ENCODE peak calls at places on chromosome 12, in eight cellular contexts. One of them, this sample, is unnamed.

GRCh38 chr12:66861157-66861750 is 182.4 kb upstream of the GRIP1 start:
- DNase-seq in colonic mucosa: peak; percentile 58
- DNase-seq in choroid plexus epithelial cell: peak; percentile 76
- DNase-seq in lower leg skin: peak; percentile 87
- DNase-seq in heart left ventricle: peak; percentile 17
- DNase-seq in GM23338: peak; percentile 67
- DNase-seq in right lobe of liver: peak; percentile 50
- DNase-seq in CD8-positive, alpha-beta T cell: peak; percentile 68
- DNase-seq in this sample: no peak

GRCh38 chr12:106705971-106706370 is 68.5 kb upstream of the RIC8B start:
- DNase-seq in colonic mucosa: no peak
- DNase-seq in choroid plexus epithelial cell: no peak
- DNase-seq in lower leg skin: peak; percentile 50
- DNase-seq in heart left ventricle: no peak
- DNase-seq in GM23338: no peak
- DNase-seq in right lobe of liver: no peak
- DNase-seq in CD8-positive, alpha-beta T cell: no peak
- DNase-seq in this sample: no peak

GRCh38 chr12:90546511-90546910 is 408.5 kb downstream of the CCER1 start:
- DNase-seq in colonic mucosa: no peak
- DNase-seq in choroid plexus epithelial cell: no peak
- DNase-seq in lower leg skin: no peak
- DNase-seq in heart left ventricle: no peak
- DNase-seq in GM23338: no peak
- DNase-seq in right lobe of liver: no peak
- DNase-seq in CD8-positive, alpha-beta T cell: no peak
- DNase-seq in this sample: no peak

GRCh38 chr12:113232787-113233585 is 11.7 kb downstream of the TPCN1 start:
- DNase-seq in colonic mucosa: no peak
- DNase-seq in choroid plexus epithelial cell: peak; percentile 73
- DNase-seq in lower leg skin: peak; percentile 92
- DNase-seq in heart left ventricle: peak; percentile 65
- DNase-seq in GM23338: peak; percentile 92
- DNase-seq in right lobe of liver: peak; percentile 45
- DNase-seq in CD8-positive, alpha-beta T cell: peak; percentile 76
- DNase-seq in this sample: no peak

GRCh38 chr12:101501410-101502045 is 26.4 kb downstream of the SPIC start:
- DNase-seq in colonic mucosa: peak; percentile 46
- DNase-seq in choroid plexus epithelial cell: peak; percentile 93
- DNase-seq in lower leg skin: no peak
- DNase-seq in heart left ventricle: no peak
- DNase-seq in GM23338: no peak
- DNase-seq in right lobe of liver: no peak
- DNase-seq in CD8-positive, alpha-beta T cell: no peak
- DNase-seq in this sample: no peak

GRCh38 chr12:109054520-109054919 is 2.1 kb downstream of the USP30 start:
- DNase-seq in colonic mucosa: no peak
- DNase-seq in choroid plexus epithelial cell: no peak
- DNase-seq in lower leg skin: no peak
- DNase-seq in heart left ventricle: no peak
- DNase-seq in GM23338: no peak
- DNase-seq in right lobe of liver: no peak
- DNase-seq in CD8-positive, alpha-beta T cell: no peak
- DNase-seq in this sample: no peak

GRCh38 chr12:26691234-26691970 is 141.6 kb downstream of the ITPR2 start:
- DNase-seq in colonic mucosa: no peak
- DNase-seq in choroid plexus epithelial cell: peak; percentile 99
- DNase-seq in lower leg skin: no peak
- DNase-seq in heart left ventricle: no peak
- DNase-seq in GM23338: peak; percentile 79
- DNase-seq in right lobe of liver: no peak
- DNase-seq in CD8-positive, alpha-beta T cell: no peak
- DNase-seq in this sample: no peak

GRCh38 chr12:43029971-43030370 is 440.4 kb upstream of the PRICKLE1 start:
- DNase-seq in colonic mucosa: no peak
- DNase-seq in choroid plexus epithelial cell: peak; percentile 65
- DNase-seq in lower leg skin: no peak
- DNase-seq in heart left ventricle: no peak
- DNase-seq in GM23338: no peak
- DNase-seq in right lobe of liver: no peak
- DNase-seq in CD8-positive, alpha-beta T cell: no peak
- DNase-seq in this sample: no peak

GRCh38 chr12:76549131-76549530 is 10.4 kb downstream of the OSBPL8 start:
- DNase-seq in colonic mucosa: no peak
- DNase-seq in choroid plexus epithelial cell: peak; percentile 13
- DNase-seq in lower leg skin: no peak
- DNase-seq in heart left ventricle: no peak
- DNase-seq in GM23338: no peak
- DNase-seq in right lobe of liver: no peak
- DNase-seq in CD8-positive, alpha-beta T cell: no peak
- DNase-seq in this sample: no peak

GRCh38 chr12:31589582-31589895 is 1.4 kb downstream of the DENND5B start:
- DNase-seq in colonic mucosa: no peak
- DNase-seq in choroid plexus epithelial cell: no peak
- DNase-seq in lower leg skin: no peak
- DNase-seq in heart left ventricle: peak; percentile 72
- DNase-seq in GM23338: peak; percentile 81
- DNase-seq in right lobe of liver: no peak
- DNase-seq in CD8-positive, alpha-beta T cell: no peak
- DNase-seq in this sample: no peak

GRCh38 chr12:106584104-106585064 is 1.6 kb downstream of the RFX4 start:
- DNase-seq in colonic mucosa: no peak
- DNase-seq in choroid plexus epithelial cell: peak; percentile 16
- DNase-seq in lower leg skin: no peak
- DNase-seq in heart left ventricle: no peak
- DNase-seq in GM23338: peak; percentile 55
- DNase-seq in right lobe of liver: no peak
- DNase-seq in CD8-positive, alpha-beta T cell: no peak
- DNase-seq in this sample: no peak

GRCh38 chr12:11695321-11695720 is 45.8 kb downstream of the ETV6 start:
- DNase-seq in colonic mucosa: no peak
- DNase-seq in choroid plexus epithelial cell: no peak
- DNase-seq in lower leg skin: no peak
- DNase-seq in heart left ventricle: no peak
- DNase-seq in GM23338: no peak
- DNase-seq in right lobe of liver: no peak
- DNase-seq in CD8-positive, alpha-beta T cell: no peak
- DNase-seq in this sample: peak; percentile 31

GRCh38 chr12:79267580-79267979 is 403.0 kb downstream of the SYT1 start:
- DNase-seq in colonic mucosa: no peak
- DNase-seq in choroid plexus epithelial cell: no peak
- DNase-seq in lower leg skin: no peak
- DNase-seq in heart left ventricle: no peak
- DNase-seq in GM23338: peak; percentile 16
- DNase-seq in right lobe of liver: no peak
- DNase-seq in CD8-positive, alpha-beta T cell: no peak
- DNase-seq in this sample: no peak

GRCh38 chr12:3222935-3223334 is 145.8 kb downstream of the TSPAN9 start:
- DNase-seq in colonic mucosa: no peak
- DNase-seq in choroid plexus epithelial cell: no peak
- DNase-seq in lower leg skin: no peak
- DNase-seq in heart left ventricle: no peak
- DNase-seq in GM23338: no peak
- DNase-seq in right lobe of liver: no peak
- DNase-seq in CD8-positive, alpha-beta T cell: no peak
- DNase-seq in this sample: no peak

GRCh38 chr12:119208626-119209061 is 29.9 kb downstream of the HSPB8 start:
- DNase-seq in colonic mucosa: peak; percentile 45
- DNase-seq in choroid plexus epithelial cell: peak; percentile 1
- DNase-seq in lower leg skin: peak; percentile 94
- DNase-seq in heart left ventricle: peak; percentile 83
- DNase-seq in GM23338: peak; percentile 47
- DNase-seq in right lobe of liver: no peak
- DNase-seq in CD8-positive, alpha-beta T cell: no peak
- DNase-seq in this sample: peak; percentile 16

GRCh38 chr12:126974779-126975178 is 1292.2 kb upstream of the TMEM132C start:
- DNase-seq in colonic mucosa: no peak
- DNase-seq in choroid plexus epithelial cell: no peak
- DNase-seq in lower leg skin: no peak
- DNase-seq in heart left ventricle: no peak
- DNase-seq in GM23338: peak; percentile 11
- DNase-seq in right lobe of liver: peak; percentile 68
- DNase-seq in CD8-positive, alpha-beta T cell: no peak
- DNase-seq in this sample: no peak
- TF ChIP-seq CTCF in colonic mucosa: no peak
- TF ChIP-seq CTCF in choroid plexus epithelial cell: no peak
- TF ChIP-seq CTCF in lower leg skin: no peak
- TF ChIP-seq CTCF in heart left ventricle: no peak
- TF ChIP-seq CTCF in GM23338: peak; percentile 39
- TF ChIP-seq CTCF in right lobe of liver: peak; percentile 18
- TF ChIP-seq CTCF in CD8-positive, alpha-beta T cell: no peak
- TF ChIP-seq CTCF in this sample: no peak

GRCh38 chr12:16076553-16076952 is 165.4 kb downstream of the DERA start:
- DNase-seq in colonic mucosa: peak; percentile 23
- DNase-seq in choroid plexus epithelial cell: peak; percentile 41
- DNase-seq in lower leg skin: no peak
- DNase-seq in heart left ventricle: no peak
- DNase-seq in GM23338: peak; percentile 78
- DNase-seq in right lobe of liver: no peak
- DNase-seq in CD8-positive, alpha-beta T cell: no peak
- DNase-seq in this sample: no peak
- TF ChIP-seq CTCF in colonic mucosa: peak; percentile 13
- TF ChIP-seq CTCF in choroid plexus epithelial cell: peak; percentile 51
- TF ChIP-seq CTCF in lower leg skin: no peak
- TF ChIP-seq CTCF in heart left ventricle: no peak
- TF ChIP-seq CTCF in GM23338: peak; percentile 95
- TF ChIP-seq CTCF in right lobe of liver: peak; percentile 25
- TF ChIP-seq CTCF in CD8-positive, alpha-beta T cell: no peak
- TF ChIP-seq CTCF in this sample: no peak

GRCh38 chr12:125683748-125684381 is 618.6 kb downstream of the AACS start:
- DNase-seq in colonic mucosa: peak; percentile 23
- DNase-seq in choroid plexus epithelial cell: no peak
- DNase-seq in lower leg skin: no peak
- DNase-seq in heart left ventricle: no peak
- DNase-seq in GM23338: peak; percentile 94
- DNase-seq in right lobe of liver: peak; percentile 83
- DNase-seq in CD8-positive, alpha-beta T cell: no peak
- DNase-seq in this sample: no peak
- TF ChIP-seq CTCF in colonic mucosa: peak; percentile 29
- TF ChIP-seq CTCF in choroid plexus epithelial cell: no peak
- TF ChIP-seq CTCF in lower leg skin: no peak
- TF ChIP-seq CTCF in heart left ventricle: no peak
- TF ChIP-seq CTCF in GM23338: peak; percentile 100
- TF ChIP-seq CTCF in right lobe of liver: peak; percentile 94
- TF ChIP-seq CTCF in CD8-positive, alpha-beta T cell: no peak
- TF ChIP-seq CTCF in this sample: no peak

DNA sequence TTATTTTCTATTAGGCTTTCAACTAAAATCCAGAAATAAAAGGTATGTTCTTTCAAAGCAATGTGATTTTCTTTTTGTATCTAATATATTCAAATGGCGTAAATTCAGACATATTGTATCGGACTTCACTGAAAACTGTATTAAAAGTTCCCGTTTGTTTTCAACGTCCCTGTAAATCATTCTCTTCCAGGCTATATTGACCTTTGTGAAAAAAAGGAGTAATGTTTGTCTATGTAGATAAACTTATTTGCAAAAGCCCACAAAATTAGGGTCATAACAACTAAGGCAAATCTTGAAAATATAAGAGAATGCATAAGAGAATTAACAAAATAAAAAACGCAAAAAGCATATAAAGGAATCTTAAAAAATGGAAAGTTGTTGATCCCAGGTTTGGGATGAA is 1492.4 kb downstream of the AACS start:
- DNase-seq in colonic mucosa: no peak
- DNase-seq in choroid plexus epithelial cell: no peak
- DNase-seq in lower leg skin: no peak
- DNase-seq in heart left ventricle: no peak
- DNase-seq in GM23338: no peak
- DNase-seq in right lobe of liver: no peak
- DNase-seq in CD8-positive, alpha-beta T cell: no peak
- DNase-seq in this sample: no peak
- TF ChIP-seq CTCF in colonic mucosa: no peak
- TF ChIP-seq CTCF in choroid plexus epithelial cell: no peak
- TF ChIP-seq CTCF in lower leg skin: no peak
- TF ChIP-seq CTCF in heart left ventricle: no peak
- TF ChIP-seq CTCF in GM23338: no peak
- TF ChIP-seq CTCF in right lobe of liver: no peak
- TF ChIP-seq CTCF in CD8-positive, alpha-beta T cell: no peak
- TF ChIP-seq CTCF in this sample: no peak

DNA sequence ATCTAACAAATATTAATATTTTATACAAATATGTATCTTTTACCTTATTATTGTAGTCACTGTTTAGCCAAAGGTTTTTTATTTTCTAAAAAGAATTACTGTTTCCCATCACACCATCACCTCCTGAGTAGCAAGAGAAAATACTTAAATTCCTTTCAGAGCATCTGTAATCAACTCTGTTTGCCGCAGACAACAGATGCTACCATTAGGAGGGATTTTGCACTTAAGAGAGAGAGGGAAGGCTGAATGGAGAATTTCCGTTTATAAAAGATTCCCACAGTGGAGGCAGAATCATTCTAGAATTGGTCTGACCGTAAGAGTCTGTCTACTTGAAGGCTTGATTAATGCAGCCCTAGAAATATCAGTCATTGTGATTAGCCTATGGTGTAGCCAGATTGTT is 115.8 kb downstream of the NEDD1 start:
- DNase-seq in colonic mucosa: no peak
- DNase-seq in choroid plexus epithelial cell: no peak
- DNase-seq in lower leg skin: no peak
- DNase-seq in heart left ventricle: no peak
- DNase-seq in GM23338: no peak
- DNase-seq in right lobe of liver: no peak
- DNase-seq in CD8-positive, alpha-beta T cell: no peak
- DNase-seq in this sample: no peak
- TF ChIP-seq CTCF in colonic mucosa: no peak
- TF ChIP-seq CTCF in choroid plexus epithelial cell: no peak
- TF ChIP-seq CTCF in lower leg skin: no peak
- TF ChIP-seq CTCF in heart left ventricle: no peak
- TF ChIP-seq CTCF in GM23338: no peak
- TF ChIP-seq CTCF in right lobe of liver: no peak
- TF ChIP-seq CTCF in CD8-positive, alpha-beta T cell: no peak
- TF ChIP-seq CTCF in this sample: no peak

GRCh38 chr12:126663304-126664094 is 1598.3 kb downstream of the AACS start:
- DNase-seq in colonic mucosa: no peak
- DNase-seq in choroid plexus epithelial cell: peak; percentile 4
- DNase-seq in lower leg skin: no peak
- DNase-seq in heart left ventricle: no peak
- DNase-seq in GM23338: peak; percentile 68
- DNase-seq in right lobe of liver: no peak
- DNase-seq in CD8-positive, alpha-beta T cell: no peak
- DNase-seq in this sample: no peak
- TF ChIP-seq CTCF in colonic mucosa: no peak
- TF ChIP-seq CTCF in choroid plexus epithelial cell: peak; percentile 10
- TF ChIP-seq CTCF in lower leg skin: no peak
- TF ChIP-seq CTCF in heart left ventricle: no peak
- TF ChIP-seq CTCF in GM23338: peak; percentile 73
- TF ChIP-seq CTCF in right lobe of liver: peak; percentile 25
- TF ChIP-seq CTCF in CD8-positive, alpha-beta T cell: no peak
- TF ChIP-seq CTCF in this sample: no peak

DNA sequence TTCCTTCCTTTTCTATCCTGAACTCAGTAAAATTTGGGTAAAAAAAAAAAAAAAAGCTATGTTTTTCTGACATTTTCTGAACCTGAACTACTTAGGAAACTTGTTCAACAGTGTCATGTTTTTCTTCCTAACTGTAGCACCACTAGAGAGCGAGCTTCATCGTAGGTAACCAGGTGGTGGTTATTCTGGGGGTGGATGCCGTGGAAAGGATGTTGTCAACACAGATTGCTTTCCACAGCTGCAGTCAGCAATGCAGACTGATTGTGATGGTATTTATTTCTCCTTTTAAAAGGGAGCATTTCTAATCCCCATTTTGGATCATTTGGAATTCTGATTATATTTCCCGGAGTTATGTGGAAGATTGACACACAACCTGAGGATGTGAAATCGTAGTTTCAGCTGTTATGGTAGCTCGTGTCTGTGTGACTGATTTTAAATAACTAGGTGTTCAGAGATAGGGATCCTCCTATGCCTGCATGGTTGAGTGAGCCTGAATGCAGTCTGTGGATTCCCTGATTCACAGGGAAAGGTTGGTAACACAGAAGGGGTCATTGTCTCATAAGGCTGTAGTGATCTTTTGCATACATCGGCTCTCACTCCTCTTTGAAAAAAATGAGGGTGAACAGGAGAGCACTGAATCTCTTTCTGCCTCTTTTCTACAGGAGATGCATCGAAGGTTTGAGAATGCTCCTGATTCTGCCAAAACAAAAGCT is 113.2 kb downstream of the ERC1 start:
- DNase-seq in colonic mucosa: no peak
- DNase-seq in choroid plexus epithelial cell: no peak
- DNase-seq in lower leg skin: no peak
- DNase-seq in heart left ventricle: no peak
- DNase-seq in GM23338: no peak
- DNase-seq in right lobe of liver: no peak
- DNase-seq in CD8-positive, alpha-beta T cell: no peak
- DNase-seq in this sample: no peak
- TF ChIP-seq CTCF in colonic mucosa: no peak
- TF ChIP-seq CTCF in choroid plexus epithelial cell: no peak
- TF ChIP-seq CTCF in lower leg skin: no peak
- TF ChIP-seq CTCF in heart left ventricle: no peak
- TF ChIP-seq CTCF in GM23338: peak; percentile 12
- TF ChIP-seq CTCF in right lobe of liver: no peak
- TF ChIP-seq CTCF in CD8-positive, alpha-beta T cell: no peak
- TF ChIP-seq CTCF in this sample: no peak

This sample was measured in thoracic aorta.